ENCODE peak calls at places on chromosome 2, in seven cellular contexts. One of them, this sample, is unnamed.

GRCh38 chr2:229686122-229686919 is 28.0 kb downstream of the DNER start:
- DNase-seq in MCF 10A: no peak
- DNase-seq in A549: no peak
- DNase-seq in cardiac fibroblast: no peak
- DNase-seq in fibroblast of lung: no peak
- DNase-seq in tibial artery: no peak
- DNase-seq in hepatocyte: no peak
- DNase-seq in this sample: no peak

GRCh38 chr2:5692561-5693287 is 540 bp downstream of the SOX11 start:
- DNase-seq in MCF 10A: no peak
- DNase-seq in A549: peak
- DNase-seq in cardiac fibroblast: no peak
- DNase-seq in fibroblast of lung: peak
- DNase-seq in tibial artery: no peak
- DNase-seq in hepatocyte: peak
- DNase-seq in this sample: no peak

GRCh38 chr2:121754851-121755236 is 607 bp upstream of the TSN start:
- DNase-seq in MCF 10A: no peak
- DNase-seq in A549: no peak
- DNase-seq in cardiac fibroblast: no peak
- DNase-seq in fibroblast of lung: no peak
- DNase-seq in tibial artery: no peak
- DNase-seq in hepatocyte: no peak
- DNase-seq in this sample: no peak

GRCh38 chr2:233064526-233065199 is 4.5 kb downstream of the INPP5D start:
- DNase-seq in MCF 10A: no peak
- DNase-seq in A549: no peak
- DNase-seq in cardiac fibroblast: no peak
- DNase-seq in fibroblast of lung: no peak
- DNase-seq in tibial artery: no peak
- DNase-seq in hepatocyte: no peak
- DNase-seq in this sample: no peak

GRCh38 chr2:186822323-186822722 is 26.6 kb downstream of the ZSWIM2 start:
- DNase-seq in MCF 10A: no peak
- DNase-seq in A549: no peak
- DNase-seq in cardiac fibroblast: no peak
- DNase-seq in fibroblast of lung: no peak
- DNase-seq in tibial artery: no peak
- DNase-seq in hepatocyte: no peak
- DNase-seq in this sample: no peak

GRCh38 chr2:189086710-189087109 is 92.9 kb downstream of the COL5A2 start:
- DNase-seq in MCF 10A: peak
- DNase-seq in A549: no peak
- DNase-seq in cardiac fibroblast: peak
- DNase-seq in fibroblast of lung: peak
- DNase-seq in tibial artery: no peak
- DNase-seq in hepatocyte: no peak
- DNase-seq in this sample: peak

GRCh38 chr2:66212749-66213148 is 222.2 kb upstream of the MEIS1 start:
- DNase-seq in MCF 10A: no peak
- DNase-seq in A549: no peak
- DNase-seq in cardiac fibroblast: no peak
- DNase-seq in fibroblast of lung: no peak
- DNase-seq in tibial artery: no peak
- DNase-seq in hepatocyte: no peak
- DNase-seq in this sample: no peak

GRCh38 chr2:18473241-18473841 is 87.1 kb downstream of the RDH14 start:
- DNase-seq in MCF 10A: peak
- DNase-seq in A549: no peak
- DNase-seq in cardiac fibroblast: peak
- DNase-seq in fibroblast of lung: peak
- DNase-seq in tibial artery: peak
- DNase-seq in hepatocyte: peak
- DNase-seq in this sample: peak

GRCh38 chr2:128638311-128638710 is 319.6 kb upstream of the HS6ST1 start:
- DNase-seq in MCF 10A: no peak
- DNase-seq in A549: no peak
- DNase-seq in cardiac fibroblast: no peak
- DNase-seq in fibroblast of lung: no peak
- DNase-seq in tibial artery: no peak
- DNase-seq in hepatocyte: no peak
- DNase-seq in this sample: no peak

GRCh38 chr2:67650292-67651133 is 253.4 kb downstream of the ETAA1 start:
- DNase-seq in MCF 10A: peak
- DNase-seq in A549: peak
- DNase-seq in cardiac fibroblast: peak
- DNase-seq in fibroblast of lung: peak
- DNase-seq in tibial artery: peak
- DNase-seq in hepatocyte: peak
- DNase-seq in this sample: peak

DNA sequence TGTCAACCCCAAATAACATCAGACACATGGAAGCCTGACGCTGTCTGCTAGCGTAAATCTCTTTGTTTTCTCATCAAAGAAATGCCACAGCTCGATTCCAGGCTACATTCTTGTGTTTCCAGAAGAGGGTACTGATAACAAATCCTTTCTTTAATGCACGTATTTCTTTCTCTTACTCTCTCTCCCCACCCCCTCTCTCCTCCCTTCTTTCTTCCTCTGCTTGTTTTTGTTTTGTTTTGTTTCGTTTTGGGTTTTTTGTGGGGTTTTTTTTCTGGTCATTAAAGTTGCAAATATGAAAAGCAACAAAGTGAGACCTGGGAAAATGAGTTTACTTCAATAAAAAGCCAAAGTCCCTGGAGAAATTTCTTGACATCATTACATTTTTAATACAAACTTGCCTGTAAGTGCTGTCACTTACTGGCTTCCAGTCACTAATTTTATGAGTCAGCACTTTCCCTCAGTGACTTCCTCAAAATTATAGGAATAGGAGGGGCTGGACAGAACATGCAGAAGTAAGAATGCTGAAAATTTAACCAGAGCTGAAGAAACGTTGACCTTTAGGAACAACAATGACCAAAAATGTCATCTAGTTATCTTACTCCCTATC is 106.7 kb upstream of the NABP1 start:
- DNase-seq in MCF 10A: peak
- DNase-seq in A549: peak
- DNase-seq in cardiac fibroblast: peak
- DNase-seq in fibroblast of lung: peak
- DNase-seq in tibial artery: no peak
- DNase-seq in hepatocyte: peak
- DNase-seq in this sample: peak
- TF ChIP-seq CTCF in MCF 10A: peak
- TF ChIP-seq CTCF in A549: peak
- TF ChIP-seq CTCF in cardiac fibroblast: peak
- TF ChIP-seq CTCF in fibroblast of lung: peak
- TF ChIP-seq CTCF in tibial artery: no peak
- TF ChIP-seq CTCF in hepatocyte: peak
- TF ChIP-seq CTCF in this sample: peak

DNA sequence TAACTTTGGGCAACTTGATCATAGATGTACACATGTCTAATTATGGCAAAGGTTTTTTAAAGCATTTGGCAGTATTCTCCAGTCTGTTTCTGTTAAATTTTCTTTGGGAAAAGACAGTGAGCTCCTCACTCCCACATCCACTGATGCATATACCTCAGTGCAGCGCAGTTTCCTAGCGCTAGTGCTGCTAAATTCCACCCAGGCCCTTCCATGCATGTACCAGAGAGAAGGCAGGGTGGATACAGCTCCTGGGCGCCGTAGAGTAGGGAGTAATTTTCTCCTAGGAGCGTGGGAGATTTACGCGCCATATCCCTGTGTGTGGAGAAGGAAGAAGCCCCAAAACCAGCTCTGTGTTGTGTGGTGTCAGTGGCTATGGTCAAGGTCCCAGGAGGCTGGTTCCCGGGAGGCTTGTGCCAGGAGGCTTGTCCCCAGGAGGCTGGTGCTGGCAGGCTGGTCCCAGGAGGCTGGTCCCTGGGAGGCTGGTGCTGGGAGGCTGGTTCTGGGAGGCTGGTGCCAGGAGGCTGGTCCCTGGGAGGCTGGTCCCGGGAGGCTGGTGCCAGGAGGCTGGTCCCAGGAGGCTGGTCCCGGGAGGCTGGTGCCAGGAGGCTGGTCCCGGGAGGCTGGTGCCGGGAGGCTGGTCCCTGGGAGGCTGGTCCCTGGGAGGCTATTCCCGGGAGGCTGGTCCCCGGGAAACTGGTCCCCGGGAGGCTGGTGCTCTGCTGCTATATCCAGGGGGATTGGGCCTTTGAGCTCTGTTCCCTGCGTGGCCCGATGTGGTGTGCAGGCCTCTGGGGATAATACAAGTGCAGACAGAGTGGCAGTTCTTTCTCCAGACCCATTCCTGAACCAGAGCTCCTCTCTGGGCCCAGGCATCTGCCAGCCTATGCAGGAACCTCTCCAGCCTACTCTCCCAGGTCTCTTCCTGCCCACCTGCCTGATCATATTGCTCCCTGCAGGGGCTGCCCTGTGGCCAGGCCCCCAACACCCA is 161.2 kb downstream of the SEPTIN10 start:
- DNase-seq in MCF 10A: no peak
- DNase-seq in A549: no peak
- DNase-seq in cardiac fibroblast: no peak
- DNase-seq in fibroblast of lung: no peak
- DNase-seq in tibial artery: peak
- DNase-seq in hepatocyte: no peak
- DNase-seq in this sample: no peak
- TF ChIP-seq CTCF in MCF 10A: no peak
- TF ChIP-seq CTCF in A549: no peak
- TF ChIP-seq CTCF in cardiac fibroblast: no peak
- TF ChIP-seq CTCF in fibroblast of lung: no peak
- TF ChIP-seq CTCF in tibial artery: no peak
- TF ChIP-seq CTCF in hepatocyte: no peak
- TF ChIP-seq CTCF in this sample: no peak

GRCh38 chr2:95276888-95277245 is 2.6 kb downstream of the PROM2 start:
- DNase-seq in MCF 10A: no peak
- DNase-seq in A549: no peak
- DNase-seq in cardiac fibroblast: no peak
- DNase-seq in fibroblast of lung: no peak
- DNase-seq in tibial artery: no peak
- DNase-seq in hepatocyte: no peak
- DNase-seq in this sample: no peak

GRCh38 chr2:95276244-95276887 is 2.1 kb downstream of the PROM2 start:
- DNase-seq in MCF 10A: no peak
- DNase-seq in A549: no peak
- DNase-seq in cardiac fibroblast: no peak
- DNase-seq in fibroblast of lung: no peak
- DNase-seq in tibial artery: no peak
- DNase-seq in hepatocyte: no peak
- DNase-seq in this sample: no peak

GRCh38 chr2:95278637-95279225 is 4.5 kb downstream of the PROM2 start:
- DNase-seq in MCF 10A: no peak
- DNase-seq in A549: no peak
- DNase-seq in cardiac fibroblast: no peak
- DNase-seq in fibroblast of lung: no peak
- DNase-seq in tibial artery: no peak
- DNase-seq in hepatocyte: no peak
- DNase-seq in this sample: no peak

GRCh38 chr2:95278051-95278471 is 3.8 kb downstream of the PROM2 start:
- DNase-seq in MCF 10A: peak
- DNase-seq in A549: no peak
- DNase-seq in cardiac fibroblast: peak
- DNase-seq in fibroblast of lung: peak
- DNase-seq in tibial artery: no peak
- DNase-seq in hepatocyte: no peak
- DNase-seq in this sample: peak

GRCh38 chr2:95277246-95277906 is 3.1 kb downstream of the PROM2 start:
- DNase-seq in MCF 10A: peak
- DNase-seq in A549: no peak
- DNase-seq in cardiac fibroblast: peak
- DNase-seq in fibroblast of lung: no peak
- DNase-seq in tibial artery: no peak
- DNase-seq in hepatocyte: no peak
- DNase-seq in this sample: no peak
- TF ChIP-seq CTCF in MCF 10A: no peak
- TF ChIP-seq CTCF in A549: no peak
- TF ChIP-seq CTCF in cardiac fibroblast: peak
- TF ChIP-seq CTCF in fibroblast of lung: no peak
- TF ChIP-seq CTCF in tibial artery: no peak
- TF ChIP-seq CTCF in hepatocyte: no peak
- TF ChIP-seq CTCF in this sample: no peak

GRCh38 chr2:46899053-46899452 is 16.6 kb downstream of the MCFD2 start:
- DNase-seq in MCF 10A: no peak
- DNase-seq in A549: no peak
- DNase-seq in cardiac fibroblast: no peak
- DNase-seq in fibroblast of lung: no peak
- DNase-seq in tibial artery: no peak
- DNase-seq in hepatocyte: no peak
- DNase-seq in this sample: no peak

GRCh38 chr2:46902465-46902864 is 13.1 kb downstream of the MCFD2 start:
- DNase-seq in MCF 10A: no peak
- DNase-seq in A549: no peak
- DNase-seq in cardiac fibroblast: no peak
- DNase-seq in fibroblast of lung: no peak
- DNase-seq in tibial artery: no peak
- DNase-seq in hepatocyte: no peak
- DNase-seq in this sample: no peak

GRCh38 chr2:46901611-46902010 is 14.0 kb downstream of the MCFD2 start:
- DNase-seq in MCF 10A: no peak
- DNase-seq in A549: no peak
- DNase-seq in cardiac fibroblast: no peak
- DNase-seq in fibroblast of lung: no peak
- DNase-seq in tibial artery: no peak
- DNase-seq in hepatocyte: no peak
- DNase-seq in this sample: no peak

GRCh38 chr2:46900381-46900780 is 15.2 kb downstream of the MCFD2 start:
- DNase-seq in MCF 10A: no peak
- DNase-seq in A549: no peak
- DNase-seq in cardiac fibroblast: no peak
- DNase-seq in fibroblast of lung: no peak
- DNase-seq in tibial artery: no peak
- DNase-seq in hepatocyte: no peak
- DNase-seq in this sample: no peak
- TF ChIP-seq CTCF in MCF 10A: no peak
- TF ChIP-seq CTCF in A549: no peak
- TF ChIP-seq CTCF in cardiac fibroblast: no peak
- TF ChIP-seq CTCF in fibroblast of lung: no peak
- TF ChIP-seq CTCF in tibial artery: no peak
- TF ChIP-seq CTCF in hepatocyte: no peak
- TF ChIP-seq CTCF in this sample: no peak

DNA sequence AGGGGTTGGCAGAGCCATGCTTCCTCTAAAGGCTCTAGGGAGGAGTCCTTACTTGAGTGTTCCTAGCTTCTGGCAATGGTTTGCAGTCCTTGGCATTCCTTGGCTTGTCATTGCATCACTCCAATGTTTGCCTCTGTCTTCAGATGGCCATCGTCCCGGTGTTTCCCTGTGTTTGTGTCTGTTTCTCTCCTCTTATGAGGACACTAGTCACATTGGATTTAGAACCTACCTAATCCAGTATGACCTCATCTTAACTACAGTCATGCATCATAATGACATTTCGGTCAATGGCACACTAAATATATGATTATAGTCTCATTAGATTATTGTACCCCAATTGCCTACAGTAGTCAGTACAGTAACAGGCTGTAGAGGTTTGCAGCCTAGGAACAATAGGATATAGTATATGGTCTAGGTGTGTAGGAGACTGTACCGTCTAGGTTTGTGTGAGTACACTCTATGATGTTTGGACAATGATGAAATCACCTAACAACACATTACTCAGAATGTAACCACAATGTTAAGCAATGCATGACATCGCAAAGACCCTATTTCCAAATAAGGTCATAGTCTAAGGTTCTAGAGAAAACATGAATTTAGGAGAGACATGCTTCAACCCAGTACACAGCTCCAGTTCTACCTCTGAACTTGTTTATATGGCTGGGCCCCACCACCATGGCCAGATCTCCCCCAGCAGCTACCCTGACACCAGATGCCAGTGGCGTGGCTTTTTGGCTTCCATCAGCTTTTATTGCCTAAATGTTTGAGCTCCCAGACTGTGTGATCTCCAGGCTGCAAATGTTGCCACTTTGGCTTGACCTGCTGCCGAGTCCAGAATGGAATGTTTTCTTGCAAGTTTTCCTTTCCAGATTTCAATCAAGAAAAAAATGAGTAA is 22.1 kb downstream of the SRD5A2 start:
- DNase-seq in MCF 10A: peak
- DNase-seq in A549: peak
- DNase-seq in cardiac fibroblast: peak
- DNase-seq in fibroblast of lung: peak
- DNase-seq in tibial artery: no peak
- DNase-seq in hepatocyte: no peak
- DNase-seq in this sample: peak
- TF ChIP-seq CTCF in MCF 10A: no peak
- TF ChIP-seq CTCF in A549: no peak
- TF ChIP-seq CTCF in cardiac fibroblast: no peak
- TF ChIP-seq CTCF in fibroblast of lung: no peak
- TF ChIP-seq CTCF in tibial artery: no peak
- TF ChIP-seq CTCF in hepatocyte: no peak
- TF ChIP-seq CTCF in this sample: no peak

This sample was measured in fibroblast of villous mesenchyme.